ENCODE peak calls at places on chromosome 21, in nine cellular contexts. Q is right atrium auricular region; I is pancreas; J is fibroblast of villous mesenchyme; X is OCI-LY7; F is CD8-positive, alpha-beta T cell; C is fibroblast of the aortic adventitia; V is PC-9; N is ascending aorta. A is an unnamed sample.

GRCh38 chr21:41634211-41634694 is 126.3 kb upstream of the TMPRSS2 start:
- DNase-seq in V (peak; percentile 99), I (no peak), N (no peak), J (no peak), C (no peak), Q (no peak), F (no peak), X (no peak), A (no peak)

GRCh38 chr21:15976807-15977206 is 247.0 kb downstream of the USP25 start:
- DNase-seq in X (peak; percentile 1), Q (no peak), V (no peak), C (no peak), J (no peak), F (no peak), I (no peak), N (no peak), A (peak; percentile 42)

GRCh38 chr21:35072960-35073359 is 23.9 kb upstream of the RUNX1 start:
- DNase-seq in N (no peak), X (no peak), F (no peak), J (peak; percentile 81), Q (no peak), I (no peak), V (no peak), C (peak; percentile 82), A (peak; percentile 79)

GRCh38 chr21:33937931-33938339 is 22.3 kb upstream of the ATP5PO start:
- DNase-seq in X (no peak), N (no peak), Q (no peak), V (no peak), C (no peak), I (no peak), J (no peak), F (no peak), A (no peak)

GRCh38 chr21:15729346-15729673 is 472 bp upstream of the USP25 start:
- DNase-seq in X (no peak), V (no peak), F (no peak), C (peak; percentile 41), I (no peak), N (no peak), Q (no peak), J (no peak), A (peak; percentile 25)

GRCh38 chr21:34635307-34635706 is 20.4 kb upstream of the RCAN1 start:
- DNase-seq in F (no peak), I (no peak), C (no peak), N (no peak), J (no peak), Q (peak; percentile 23), X (no peak), V (no peak), A (no peak)

GRCh38 chr21:42581676-42582371 is 68.2 kb downstream of the SLC37A1 start:
- DNase-seq in J (no peak), X (no peak), V (no peak), Q (no peak), C (no peak), N (no peak), I (no peak), F (no peak), A (no peak)

GRCh38 chr21:25563399-25564116 is 43.7 kb downstream of the MRPL39 start:
- DNase-seq in J (no peak), V (no peak), Q (no peak), C (peak; percentile 10), F (no peak), X (no peak), N (no peak), I (no peak), A (no peak)

GRCh38 chr21:18164483-18164882 is 80.2 kb upstream of the CHODL start:
- DNase-seq in I (no peak), N (no peak), J (no peak), C (no peak), V (no peak), F (no peak), Q (no peak), X (no peak), A (no peak)

GRCh38 chr21:33412832-33413519 is 9.8 kb downstream of the IFNGR2 start:
- DNase-seq in V (no peak), C (no peak), F (no peak), I (no peak), N (no peak), J (no peak), Q (no peak), X (no peak), A (no peak)

DNA sequence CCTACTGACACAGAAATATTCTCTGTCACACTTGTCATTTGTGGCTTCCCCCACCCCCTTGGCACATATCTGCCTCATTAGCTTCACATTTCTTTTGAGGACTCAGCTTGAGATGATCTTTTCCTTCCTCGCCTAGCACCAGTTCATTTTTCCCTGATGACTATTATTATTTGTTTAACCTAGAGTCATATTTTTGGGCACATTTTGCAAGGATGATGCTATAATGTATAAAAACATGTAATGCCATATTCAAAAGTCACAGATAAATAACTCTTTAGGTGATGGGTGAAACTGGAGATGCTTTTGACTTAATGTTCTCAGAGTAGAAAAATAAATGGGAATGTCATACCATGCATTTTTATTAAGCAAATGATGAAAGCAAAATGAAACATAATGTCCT is 202.7 kb downstream of the BACH1 start:
- DNase-seq in N (no peak), Q (no peak), F (no peak), X (no peak), I (no peak), C (peak; percentile 36), V (no peak), J (peak; percentile 79), A (peak; percentile 91)
- TF ChIP-seq CTCF in N (no peak), Q (no peak), F (no peak), X (no peak), I (no peak), C (no peak), V (no peak), J (no peak), A (no peak)

GRCh38 chr21:36423772-36424433 is 38.7 kb downstream of the CHAF1B start:
- DNase-seq in C (no peak), F (no peak), Q (no peak), I (no peak), N (no peak), V (no peak), J (no peak), X (no peak), A (no peak)
- H3K4me3 ChIP-seq in C (no peak overlapping the region), F (no peak overlapping the region), Q (no peak overlapping the region), I (no peak overlapping the region), N (no peak overlapping the region), V (no peak overlapping the region), J (no peak overlapping the region), X (no peak overlapping the region), A (no peak overlapping the region)

GRCh38 chr21:28516996-28517592 is 475.6 kb downstream of the LTN1 start:
- DNase-seq in N (no peak), Q (no peak), I (peak; percentile 66), C (no peak), V (no peak), F (peak; percentile 34), J (peak; percentile 36), X (peak; percentile 88), A (peak; percentile 58)
- TF ChIP-seq CTCF in N (peak; percentile 48), Q (peak; percentile 32), I (peak; percentile 48), C (peak; percentile 15), V (peak; percentile 54), F (peak; percentile 63), J (peak; percentile 73), X (peak; percentile 89), A (peak; percentile 79)

GRCh38 chr21:38354231-38354630 is 97.4 kb downstream of the KCNJ15 start:
- DNase-seq in N (no peak), V (no peak), F (no peak), J (no peak), I (no peak), Q (peak; percentile 43), X (no peak), C (no peak), A (no peak)

GRCh38 chr21:38352536-38353219 is 95.9 kb downstream of the KCNJ15 start:
- DNase-seq in J (peak; percentile 76), C (peak; percentile 85), N (no peak), I (peak; percentile 45), Q (peak; percentile 76), F (no peak), V (no peak), X (no peak), A (peak; percentile 82)

GRCh38 chr21:38351176-38351959 is 94.6 kb downstream of the KCNJ15 start:
- DNase-seq in N (no peak), Q (peak; percentile 68), V (no peak), X (no peak), C (peak; percentile 29), J (peak; percentile 33), I (no peak), F (no peak), A (no peak)

GRCh38 chr21:38350681-38351080 is 93.9 kb downstream of the KCNJ15 start:
- DNase-seq in I (no peak), Q (no peak), X (no peak), N (no peak), J (peak; percentile 21), C (no peak), F (no peak), V (no peak), A (peak; percentile 35)

GRCh38 chr21:38351961-38352521 is 95.2 kb downstream of the KCNJ15 start:
- DNase-seq in F (no peak), V (no peak), N (no peak), J (peak; percentile 71), I (no peak), Q (no peak), C (peak; percentile 84), X (no peak), A (peak; percentile 61)
- H3K4me3 ChIP-seq in F (no peak overlapping the region), V (no peak overlapping the region), N (peak overlapping the region; percentile 20), J (no peak overlapping the region), I (no peak overlapping the region), Q (no peak overlapping the region), C (no peak overlapping the region), X (no peak overlapping the region), A (no peak overlapping the region)

GRCh38 chr21:38944903-38945302 is 139.2 kb downstream of the ETS2 start:
- DNase-seq in N (no peak), V (no peak), I (no peak), C (no peak), Q (no peak), J (no peak), F (no peak), X (no peak), A (no peak)
- TF ChIP-seq CTCF in N (no peak), V (no peak), I (no peak), C (no peak), Q (no peak), J (no peak), F (no peak), X (no peak), A (peak; percentile 21)

GRCh38 chr21:44010429-44010828 is 1.7 kb upstream of the TRAPPC10 start:
- DNase-seq in F (no peak), N (no peak), V (no peak), X (no peak), C (no peak), J (no peak), I (no peak), Q (no peak), A (peak; percentile 71)

GRCh38 chr21:44013380-44014088 is 1.4 kb downstream of the TRAPPC10 start:
- DNase-seq in F (no peak), I (no peak), Q (no peak), C (peak; percentile 14), N (no peak), V (no peak), J (peak; percentile 32), X (peak; percentile 56), A (peak; percentile 48)

GRCh38 chr21:44011123-44011773 is 861 bp upstream of the TRAPPC10 start:
- DNase-seq in F (no peak), J (no peak), I (no peak), N (no peak), C (no peak), V (no peak), X (no peak), Q (no peak), A (no peak)

GRCh38 chr21:44012474-44013379 is 618 bp downstream of the TRAPPC10 start:
- DNase-seq in V (no peak), J (peak; percentile 36), C (peak; percentile 23), Q (no peak), I (peak; percentile 59), N (no peak), X (peak; percentile 89), F (peak; percentile 57), A (peak; percentile 42)

GRCh38 chr21:44011774-44012473 is at the start of gene TRAPPC10:
- DNase-seq in X (peak; percentile 90), F (peak; percentile 48), N (peak; percentile 25), V (peak; percentile 59), Q (peak; percentile 80), I (peak; percentile 76), J (peak; percentile 89), C (peak; percentile 73), A (peak; percentile 93)
- H3K4me3 ChIP-seq in X (peak within 1 kb of the TSS; percentile 84), F (peak within 1 kb of the TSS; percentile 63), N (peak within 1 kb of the TSS; percentile 92), V (peak within 1 kb of the TSS; percentile 83), Q (peak within 1 kb of the TSS; percentile 98), I (peak within 1 kb of the TSS; percentile 99), J (peak within 1 kb of the TSS; percentile 80), C (peak within 1 kb of the TSS; percentile 81), A (peak within 1 kb of the TSS; percentile 84)